ENCODE peak calls at places on chromosome 21, in five cellular contexts. C, Z, W, M and T are unnamed samples.

GRCh38 chr21:25487046-25487594 is 120.2 kb downstream of the MRPL39 start:
- DNase-seq in C (no peak), Z (no peak), W (no peak), M (no peak), T (no peak)

GRCh38 chr21:19853061-19853460 is 1145.1 kb upstream of the NCAM2 start:
- DNase-seq in C (no peak), Z (no peak), W (peak; percentile 72), M (no peak), T (no peak)

GRCh38 chr21:46622226-46622625 is 13.2 kb upstream of the PRMT2 start:
- DNase-seq in C (peak; percentile 27), Z (no peak), W (no peak), M (no peak), T (no peak)

GRCh38 chr21:18887922-18888602 is 484.5 kb upstream of the TMPRSS15 start:
- DNase-seq in C (no peak), Z (no peak), W (no peak), M (no peak), T (no peak)

GRCh38 chr21:25080706-25081495 is 526.4 kb downstream of the MRPL39 start:
- DNase-seq in C (no peak), Z (no peak), W (no peak), M (no peak), T (no peak)

GRCh38 chr21:16587671-16588379 is 858.0 kb downstream of the USP25 start:
- DNase-seq in C (no peak), Z (no peak), W (no peak), M (peak; percentile 13), T (no peak)

GRCh38 chr21:42009018-42009830 is 936 bp downstream of the ZBTB21 start:
- DNase-seq in C (peak; percentile 71), Z (no peak), W (peak; percentile 93), M (peak; percentile 27), T (peak; percentile 92)

GRCh38 chr21:42161957-42162681 is 56.8 kb upstream of the ABCG1 start:
- DNase-seq in C (no peak), Z (peak; percentile 73), W (no peak), M (no peak), T (no peak)

GRCh38 chr21:41958886-41959563 is 5.2 kb upstream of the C2CD2 start:
- DNase-seq in C (no peak), Z (no peak), W (no peak), M (no peak), T (no peak)

GRCh38 chr21:29523646-29524045 is 224.9 kb downstream of the BACH1 start:
- DNase-seq in C (peak; percentile 12), Z (no peak), W (no peak), M (peak; percentile 69), T (no peak)

GRCh38 chr21:17387030-17387617 is 125.7 kb upstream of the CXADR start:
- DNase-seq in C (peak; percentile 30), Z (no peak), W (no peak), M (peak; percentile 75), T (no peak)

GRCh38 chr21:27570306-27570868 is 603.5 kb upstream of the ADAMTS5 start:
- DNase-seq in C (peak; percentile 14), Z (no peak), W (no peak), M (no peak), T (peak; percentile 93)

GRCh38 chr21:28540514-28540913 is 452.2 kb downstream of the LTN1 start:
- DNase-seq in C (no peak), Z (no peak), W (no peak), M (no peak), T (no peak)

GRCh38 chr21:25456672-25457071 is 150.6 kb downstream of the MRPL39 start:
- DNase-seq in C (no peak), Z (no peak), W (no peak), M (no peak), T (no peak)

GRCh38 chr21:15282666-15283065 is 217.9 kb upstream of the NRIP1 start:
- DNase-seq in C (no peak), Z (no peak), W (no peak), M (no peak), T (no peak)

GRCh38 chr21:42060166-42060565 is 11.0 kb upstream of the UMODL1 start:
- DNase-seq in C (no peak), Z (no peak), W (peak; percentile 77), M (no peak), T (no peak)

GRCh38 chr21:14956826-14957225 is 108.0 kb downstream of the NRIP1 start:
- DNase-seq in C (no peak), Z (no peak), W (no peak), M (no peak), T (no peak)

DNA sequence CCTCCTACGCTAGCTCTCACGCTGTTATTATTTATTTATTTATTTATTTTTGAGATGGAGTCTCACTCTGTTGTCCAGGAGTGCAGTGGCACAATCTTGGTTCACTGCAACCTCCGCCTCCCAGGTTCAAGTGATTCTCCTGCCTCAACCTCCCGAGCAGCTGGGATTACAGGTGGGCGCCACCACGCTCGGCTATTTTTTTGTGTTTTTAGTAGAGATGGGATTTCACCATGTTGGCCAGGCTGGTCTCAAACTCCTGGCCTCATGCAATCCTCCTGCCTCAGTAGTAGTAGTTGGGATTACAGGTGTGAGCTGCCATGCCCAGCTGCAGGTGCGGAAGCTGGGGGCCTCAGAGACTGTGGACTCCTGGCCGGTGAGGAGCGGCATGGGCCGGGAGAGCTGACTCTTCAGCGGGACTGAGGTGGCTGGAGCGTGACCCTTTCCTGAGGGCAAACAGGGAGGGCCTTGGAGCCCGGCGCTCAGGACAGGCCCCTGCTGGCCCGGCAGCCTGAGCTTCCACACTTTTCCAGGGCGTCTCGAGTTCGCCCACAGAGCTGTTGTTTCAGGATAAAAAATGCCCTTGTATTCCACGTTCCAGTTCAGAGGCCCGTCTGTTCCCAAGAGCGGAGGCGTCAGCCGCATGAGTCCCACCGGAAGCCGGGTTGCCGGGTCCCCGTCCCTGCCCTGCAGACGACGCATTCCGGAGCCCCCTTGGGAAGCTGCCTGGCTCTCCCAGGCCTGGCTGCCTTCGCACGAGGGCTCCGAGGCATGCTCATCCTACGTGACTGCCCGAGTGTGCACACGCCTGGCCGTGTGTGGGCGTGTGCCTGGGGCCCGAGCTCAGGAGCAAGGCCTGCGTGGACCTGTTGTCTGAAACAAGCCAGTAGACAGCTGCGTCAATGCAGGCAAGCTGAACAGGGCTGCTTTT is 126.2 kb downstream of the SIK1 start:
- DNase-seq in C (no peak), Z (no peak), W (peak; percentile 70), M (no peak), T (no peak)
- TF ChIP-seq POLR2AphosphoS5 in C (no peak), Z (peak; percentile 83), W (no peak), M (no peak), T (no peak)

GRCh38 chr21:39602076-39602689 is 10.6 kb upstream of the B3GALT5 start:
- DNase-seq in C (no peak), Z (no peak), W (no peak), M (no peak), T (peak; percentile 90)
- H3K4me1 ChIP-seq in C (no peaks in the 10 kb centered on the region), Z (no peaks in the 10 kb centered on the region), W (no peaks in the 10 kb centered on the region), M (no peaks in the 10 kb centered on the region), T (no peaks in the 10 kb centered on the region)

DNA sequence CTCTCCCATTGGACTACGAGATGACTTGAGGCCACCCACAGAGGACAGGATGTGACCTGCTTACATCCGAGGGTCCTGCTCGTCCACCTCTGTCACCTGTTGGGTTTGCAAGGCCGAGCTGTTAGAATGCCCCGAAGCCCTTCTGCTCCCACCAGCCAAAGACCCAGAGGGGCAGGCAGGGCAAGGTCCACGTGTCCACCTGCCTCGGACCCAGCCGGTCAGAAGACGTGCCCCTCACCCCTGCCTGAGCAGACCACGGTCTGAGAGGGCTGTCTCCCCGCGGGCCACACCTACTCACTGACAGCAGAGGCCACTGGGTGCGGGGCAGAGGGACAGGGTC is 30.3 kb upstream of the TRAPPC10 start:
- DNase-seq in C (no peak), Z (no peak), W (no peak), M (no peak), T (no peak)
- TF ChIP-seq POLR2AphosphoS5 in C (no peak), Z (no peak), W (no peak), M (no peak), T (no peak)

DNA sequence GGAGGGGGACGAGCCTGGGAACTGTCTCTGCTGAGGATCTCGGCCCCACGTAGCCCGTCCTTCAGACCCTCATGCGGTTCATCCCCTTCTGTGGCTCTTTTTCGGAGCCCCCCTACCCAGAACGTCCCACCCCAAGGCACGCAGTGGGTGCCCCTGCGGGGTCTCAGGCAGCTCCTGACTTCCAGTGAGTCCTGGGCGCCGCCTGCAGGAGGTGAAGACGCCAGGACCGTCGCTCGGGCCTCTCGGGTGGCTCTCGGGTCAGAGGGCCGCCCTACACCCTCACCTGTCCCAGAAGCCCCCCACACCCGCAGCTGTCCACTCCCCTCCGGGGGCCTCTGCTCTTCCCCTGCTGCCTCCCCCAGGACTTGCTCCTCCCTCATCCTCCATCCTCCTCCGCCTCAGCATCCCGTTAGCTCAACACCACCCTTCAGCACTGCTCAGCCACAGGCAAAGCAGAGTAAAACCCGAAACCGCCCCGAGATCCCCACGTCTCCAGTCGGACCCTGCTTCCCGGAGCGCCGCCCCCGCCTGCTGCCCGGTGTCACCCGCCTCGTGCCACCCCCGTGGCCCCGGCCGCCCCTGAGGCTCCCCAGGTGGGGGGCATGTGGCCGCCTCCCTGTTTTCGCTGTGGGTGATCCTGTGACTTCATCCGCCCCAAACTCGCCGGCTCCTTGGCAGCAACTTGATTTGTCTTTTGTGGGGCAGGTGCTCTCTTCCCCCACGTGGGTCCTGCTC is 13.3 kb upstream of the POFUT2 start:
- DNase-seq in C (no peak), Z (peak; percentile 72), W (peak; percentile 63), M (no peak), T (no peak)
- H3K4me1 ChIP-seq in C (peaks cover 9% of the 10 kb centered on the region), Z (peaks cover 21% of the 10 kb centered on the region), W (peaks cover 9% of the 10 kb centered on the region), M (no peaks in the 10 kb centered on the region), T (peaks cover 29% of the 10 kb centered on the region)

GRCh38 chr21:45074818-45075605 is 632 bp downstream of the ADARB1 start:
- DNase-seq in C (no peak), Z (no peak), W (peak; percentile 85), M (no peak), T (no peak)
- TF ChIP-seq POLR2AphosphoS5 in C (no peak), Z (no peak), W (peak; percentile 21), M (no peak), T (peak; percentile 15)

DNA sequence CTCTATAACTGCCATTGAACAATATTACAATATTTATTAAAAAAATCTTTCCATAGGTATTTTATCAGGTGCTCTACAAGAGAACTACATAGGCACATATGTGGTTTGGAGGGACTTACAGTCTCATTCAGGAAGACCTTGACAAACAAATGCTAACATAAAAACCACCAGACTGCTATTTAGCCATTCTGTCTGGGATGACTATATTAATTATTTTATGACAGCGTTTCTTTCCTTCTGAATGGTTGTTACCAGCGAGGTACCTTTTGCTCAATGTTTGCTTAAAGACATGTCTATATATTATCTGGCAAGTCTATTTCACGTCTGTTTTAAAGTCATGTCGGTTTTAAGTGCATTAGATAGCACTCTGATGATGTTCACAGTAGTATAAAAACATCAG is 69.7 kb downstream of the RUNX1 start:
- DNase-seq in C (no peak), Z (no peak), W (no peak), M (no peak), T (no peak)
- H3K4me1 ChIP-seq in C (peaks cover 13% of the 10 kb centered on the region), Z (no peaks in the 10 kb centered on the region), W (peaks cover 18% of the 10 kb centered on the region), M (no peaks in the 10 kb centered on the region), T (no peaks in the 10 kb centered on the region)